ENCODE peak calls at places on chromosomes 4 and X, in five cellular contexts. Q is neuronal stem cell, U is tibial nerve, L is spleen, M is heart right ventricle. I is an unnamed sample.

GRCh38 chr4:20194079-20195013 is 57.4 kb upstream of the SLIT2 start:
- DNase-seq in Q (no peak), U (no peak), L (no peak), M (no peak), I (no peak)

GRCh38 chr4:5874811-5875465 is 17.9 kb downstream of the CRMP1 start:
- DNase-seq in Q (no peak), U (no peak), L (no peak), M (no peak), I (no peak)

GRCh38 chr4:88630756-88631155 is 38.5 kb downstream of the HERC3 start:
- DNase-seq in Q (no peak), U (no peak), L (no peak), M (no peak), I (no peak)

GRCh38 chr4:82515705-82516104 is 46.1 kb downstream of the TMEM150C start:
- DNase-seq in Q (no peak), U (peak; percentile 59), L (no peak), M (no peak), I (peak; percentile 73)

GRCh38 chr4:55173580-55173979 is 48.2 kb upstream of the KDR start:
- DNase-seq in Q (no peak), U (no peak), L (no peak), M (no peak), I (no peak)

GRCh38 chrX:81291996-81292395 is 90.1 kb downstream of the SH3BGRL start:
- DNase-seq in Q (no peak), U (no peak), L (no peak), M (no peak), I (no peak)

GRCh38 chr4:97582890-97583289 is 560.4 kb downstream of the STPG2 start:
- DNase-seq in Q (no peak), U (no peak), L (no peak), M (no peak), I (no peak)

GRCh38 chr4:6480532-6481088 is 8.2 kb upstream of the PPP2R2C start:
- DNase-seq in Q (no peak), U (no peak), L (no peak), M (no peak), I (no peak)

GRCh38 chr4:165369522-165369921 is 9.3 kb upstream of the CPE start:
- DNase-seq in Q (no peak), U (no peak), L (no peak), M (no peak), I (no peak)

GRCh38 chrX:151825927-151826471 is 86.7 kb upstream of the MAGEA4 start:
- DNase-seq in Q (no peak), U (peak; percentile 5), L (no peak), M (no peak), I (peak; percentile 58)

GRCh38 chr4:2731907-2732314 is 24.2 kb downstream of the TNIP2 start:
- DNase-seq in Q (no peak), U (no peak), L (peak; percentile 58), M (no peak), I (no peak)

GRCh38 chr4:11487876-11488545 is 59.3 kb upstream of the HS3ST1 start:
- DNase-seq in Q (no peak), U (no peak), L (no peak), M (no peak), I (no peak)

GRCh38 chrX:49959602-49960001 is 37.2 kb downstream of the CLCN5 start:
- DNase-seq in Q (no peak), U (no peak), L (no peak), M (no peak), I (no peak)

GRCh38 chr4:25075851-25076250 is 45.1 kb upstream of the LGI2 start:
- DNase-seq in Q (no peak), U (no peak), L (no peak), M (no peak), I (no peak)

GRCh38 chr4:99179626-99180025 is 35.5 kb upstream of the ADH4 start:
- DNase-seq in Q (no peak), U (no peak), L (no peak), M (no peak), I (no peak)

GRCh38 chrX:46704767-46705386 is 54.0 kb downstream of the SLC9A7 start:
- DNase-seq in Q (no peak), U (no peak), L (no peak), M (no peak), I (no peak)

GRCh38 chrX:13432776-13433605 is 113.1 kb upstream of the ATXN3L start:
- DNase-seq in Q (no peak), U (no peak), L (no peak), M (no peak), I (no peak)

GRCh38 chr4:6474053-6474568 is 1.7 kb upstream of the PPP2R2C start:
- DNase-seq in Q (no peak), U (no peak), L (peak; percentile 38), M (no peak), I (peak; percentile 53)

GRCh38 chr4:115215935-115216334 is 102.5 kb upstream of the NDST4 start:
- DNase-seq in Q (no peak), U (no peak), L (no peak), M (no peak), I (no peak)

GRCh38 chrX:123450217-123450616 is 266.1 kb downstream of the GRIA3 start:
- DNase-seq in Q (peak; percentile 0), U (no peak), L (no peak), M (no peak), I (no peak)

GRCh38 chrX:97309717-97310116 is 426.0 kb downstream of the RPA4 start:
- DNase-seq in Q (no peak), U (no peak), L (no peak), M (no peak), I (no peak)

DNA sequence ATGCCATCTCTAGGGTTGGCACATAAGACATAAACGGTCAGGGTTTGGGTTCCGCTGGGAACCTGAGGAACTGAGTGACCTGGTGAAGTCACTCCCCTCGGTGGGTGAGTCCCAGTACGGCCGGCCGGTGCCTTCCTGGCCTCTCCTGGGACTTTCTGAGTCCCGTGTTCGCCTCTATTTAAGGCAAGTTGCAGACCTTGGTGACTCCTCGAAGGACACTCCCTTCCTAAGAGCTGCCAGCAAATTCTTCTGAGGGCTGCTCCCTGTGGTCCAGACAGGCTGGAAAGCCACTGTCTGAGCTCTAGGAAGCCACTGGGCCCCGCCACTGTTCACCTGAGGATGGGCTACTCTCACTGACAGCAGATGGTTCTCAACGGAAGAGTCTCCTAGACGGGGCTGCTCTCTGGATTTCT is 16.0 kb downstream of the CTAG1A start:
- DNase-seq in Q (no peak), U (no peak), L (no peak), M (no peak), I (no peak)
- H3K9me3 ChIP-seq in Q (peaks cover 4% of the 10 kb centered on the region), U (no peaks in the 10 kb centered on the region), L (no peaks in the 10 kb centered on the region), M (no peaks in the 10 kb centered on the region), I (no peaks in the 10 kb centered on the region)

GRCh38 chrX:106950381-106950780 is 30.2 kb downstream of the CLDN2 start:
- DNase-seq in Q (no peak), U (no peak), L (no peak), M (no peak), I (no peak)
- H3K27ac ChIP-seq in Q (no peak overlapping the region), U (no peak overlapping the region), L (no peak overlapping the region), M (no peak overlapping the region), I (no peak overlapping the region)

DNA sequence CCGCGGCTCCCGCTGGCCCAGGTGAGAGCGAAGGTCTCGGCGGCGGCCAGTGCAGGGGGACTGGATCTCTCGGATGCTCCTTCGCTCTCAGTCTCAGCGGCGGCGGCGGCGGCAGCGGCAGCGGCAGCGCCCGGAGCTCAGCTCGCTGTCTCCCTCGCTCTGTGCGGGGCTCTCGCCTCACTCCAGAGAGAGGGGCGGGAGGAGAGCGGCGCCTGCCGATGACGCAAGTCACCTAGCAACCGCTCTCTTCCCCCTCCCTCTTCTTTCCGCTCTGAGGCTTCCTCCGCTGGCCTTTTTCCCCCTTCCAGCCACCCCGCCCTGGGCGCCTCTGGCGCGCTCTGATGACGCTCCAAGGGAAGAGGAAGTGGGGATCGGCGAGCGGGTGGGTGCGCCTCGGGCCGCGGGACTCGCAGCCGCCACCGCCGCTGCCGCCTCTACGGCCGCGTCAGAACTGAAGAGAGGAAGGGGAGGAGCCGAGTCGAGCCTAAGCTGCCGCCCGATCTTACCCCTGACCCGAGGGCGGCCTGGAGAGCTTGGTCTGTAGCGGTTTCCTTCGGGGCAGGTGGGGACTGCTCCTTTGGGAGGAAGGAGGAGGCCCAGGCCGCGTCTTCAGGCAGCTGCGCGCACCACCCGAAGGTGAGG is at the start of gene FBXW7:
- DNase-seq in Q (peak; percentile 100), U (peak; percentile 97), L (peak; percentile 100), M (peak; percentile 99), I (peak; percentile 99)
- H3K4me1 ChIP-seq in Q (peaks cover 26% of the 10 kb centered on the region), U (peaks cover 42% of the 10 kb centered on the region), L (peaks cover 64% of the 10 kb centered on the region), M (peaks cover 34% of the 10 kb centered on the region), I (peaks cover 52% of the 10 kb centered on the region)

DNA sequence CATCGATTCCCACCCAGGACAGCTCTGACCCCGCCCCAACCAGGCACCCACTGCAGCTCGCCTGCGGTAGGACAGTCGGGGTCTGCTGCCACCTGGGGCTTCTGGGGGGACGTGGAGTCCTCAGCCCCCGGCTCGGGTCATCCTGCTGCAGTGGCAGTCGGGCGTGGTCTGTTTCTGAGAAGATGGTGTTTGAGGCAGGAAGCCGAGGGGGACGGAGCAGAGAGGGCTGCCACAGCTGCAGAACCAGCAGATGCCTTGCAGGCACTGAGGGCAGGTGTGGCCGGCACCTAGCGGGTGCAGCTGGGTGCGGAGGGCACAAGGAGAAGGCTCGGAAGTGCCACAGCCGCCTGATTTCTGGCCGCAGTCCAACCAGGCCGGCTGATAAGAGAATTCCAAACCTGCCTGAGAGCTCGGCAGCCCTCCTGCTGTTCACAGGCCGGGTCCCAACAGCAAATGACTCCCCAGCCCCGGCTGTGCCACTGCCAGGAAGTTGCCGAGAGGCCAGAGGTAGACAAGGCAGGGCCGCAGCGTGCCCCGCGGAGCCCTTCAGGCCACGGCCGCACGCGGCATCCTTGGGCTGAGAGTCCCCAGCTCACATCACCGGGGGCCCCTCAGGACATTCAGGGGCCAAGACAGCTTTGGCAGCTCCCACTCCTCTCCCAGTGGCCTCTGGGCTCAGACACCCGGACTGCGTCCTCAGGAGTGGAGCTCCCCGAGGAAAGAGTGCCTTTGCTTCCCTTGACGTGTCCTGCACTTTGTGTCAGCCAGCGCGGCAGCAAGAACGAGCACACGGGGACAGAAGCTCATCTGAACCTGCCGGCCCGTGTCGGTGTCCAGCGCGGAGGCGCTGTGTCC is 9.4 kb upstream of the CPLX1 start:
- DNase-seq in Q (no peak), U (no peak), L (peak; percentile 72), M (peak; percentile 63), I (no peak)
- H3K9me3 ChIP-seq in Q (peaks cover 21% of the 10 kb centered on the region), U (peaks cover 69% of the 10 kb centered on the region), L (peaks cover 57% of the 10 kb centered on the region), M (peaks cover 27% of the 10 kb centered on the region), I (peaks cover 5% of the 10 kb centered on the region)